ENCODE peak calls at places on chromosome 22, in six cellular contexts. One of them, this sample, is unnamed.

GRCh38 chr22:38569972-38570840 is at the start of gene DMC1:
- DNase-seq in substantia nigra: peak
- DNase-seq in left lung: peak
- DNase-seq in lower leg skin: peak
- DNase-seq in AG20443: peak
- DNase-seq in body of pancreas: peak
- DNase-seq in this sample: peak

GRCh38 chr22:35111244-35111643 is 45.3 kb downstream of the ISX start:
- DNase-seq in substantia nigra: no peak
- DNase-seq in left lung: no peak
- DNase-seq in lower leg skin: no peak
- DNase-seq in AG20443: no peak
- DNase-seq in body of pancreas: no peak
- DNase-seq in this sample: no peak

GRCh38 chr22:17922925-17923898 is 101.1 kb downstream of the MICAL3 start:
- DNase-seq in substantia nigra: no peak
- DNase-seq in left lung: no peak
- DNase-seq in lower leg skin: no peak
- DNase-seq in AG20443: peak
- DNase-seq in body of pancreas: peak
- DNase-seq in this sample: no peak

GRCh38 chr22:27677895-27678458 is 123.6 kb downstream of the MN1 start:
- DNase-seq in substantia nigra: no peak
- DNase-seq in left lung: no peak
- DNase-seq in lower leg skin: no peak
- DNase-seq in AG20443: no peak
- DNase-seq in body of pancreas: no peak
- DNase-seq in this sample: no peak

GRCh38 chr22:28594076-28594783 is 85.4 kb downstream of the TTC28 start:
- DNase-seq in substantia nigra: no peak
- DNase-seq in left lung: no peak
- DNase-seq in lower leg skin: no peak
- DNase-seq in AG20443: no peak
- DNase-seq in body of pancreas: no peak
- DNase-seq in this sample: no peak

GRCh38 chr22:42461511-42461910 is 29.3 kb upstream of the NFAM1 start:
- DNase-seq in substantia nigra: no peak
- DNase-seq in left lung: no peak
- DNase-seq in lower leg skin: no peak
- DNase-seq in AG20443: no peak
- DNase-seq in body of pancreas: no peak
- DNase-seq in this sample: no peak

GRCh38 chr22:30947821-30948454 is 20.6 kb downstream of the MORC2 start:
- DNase-seq in substantia nigra: no peak
- DNase-seq in left lung: no peak
- DNase-seq in lower leg skin: no peak
- DNase-seq in AG20443: peak
- DNase-seq in body of pancreas: no peak
- DNase-seq in this sample: no peak

GRCh38 chr22:33328789-33329296 is 270.7 kb upstream of the SYN3 start:
- DNase-seq in substantia nigra: no peak
- DNase-seq in left lung: no peak
- DNase-seq in lower leg skin: no peak
- DNase-seq in AG20443: peak
- DNase-seq in body of pancreas: no peak
- DNase-seq in this sample: no peak

GRCh38 chr22:50316114-50317065 is 8.9 kb upstream of the PLXNB2 start:
- DNase-seq in substantia nigra: no peak
- DNase-seq in left lung: no peak
- DNase-seq in lower leg skin: no peak
- DNase-seq in AG20443: no peak
- DNase-seq in body of pancreas: no peak
- DNase-seq in this sample: no peak

GRCh38 chr22:17232406-17232805 is 13.2 kb upstream of the ADA2 start:
- DNase-seq in substantia nigra: no peak
- DNase-seq in left lung: no peak
- DNase-seq in lower leg skin: no peak
- DNase-seq in AG20443: no peak
- DNase-seq in body of pancreas: no peak
- DNase-seq in this sample: no peak

GRCh38 chr22:24553597-24554315 is 1.2 kb downstream of the GUCD1 start:
- DNase-seq in substantia nigra: no peak
- DNase-seq in left lung: no peak
- DNase-seq in lower leg skin: peak
- DNase-seq in AG20443: no peak
- DNase-seq in body of pancreas: peak
- DNase-seq in this sample: no peak

GRCh38 chr22:24037851-24038765 is 27.0 kb downstream of the CABIN1 start:
- DNase-seq in substantia nigra: no peak
- DNase-seq in left lung: no peak
- DNase-seq in lower leg skin: no peak
- DNase-seq in AG20443: no peak
- DNase-seq in body of pancreas: no peak
- DNase-seq in this sample: no peak

GRCh38 chr22:40414306-40414705 is 43.9 kb downstream of the SGSM3 start:
- DNase-seq in substantia nigra: no peak
- DNase-seq in left lung: no peak
- DNase-seq in lower leg skin: no peak
- DNase-seq in AG20443: no peak
- DNase-seq in body of pancreas: no peak
- DNase-seq in this sample: no peak

GRCh38 chr22:39153220-39153860 is 860 bp upstream of the CBX7 start:
- DNase-seq in substantia nigra: no peak
- DNase-seq in left lung: no peak
- DNase-seq in lower leg skin: no peak
- DNase-seq in AG20443: no peak
- DNase-seq in body of pancreas: no peak
- DNase-seq in this sample: no peak

GRCh38 chr22:50059185-50059880 is 1.2 kb upstream of the TTLL8 start:
- DNase-seq in substantia nigra: no peak
- DNase-seq in left lung: peak
- DNase-seq in lower leg skin: no peak
- DNase-seq in AG20443: peak
- DNase-seq in body of pancreas: no peak
- DNase-seq in this sample: no peak

GRCh38 chr22:46320716-46321386 is 14.7 kb upstream of the TRMU start:
- DNase-seq in substantia nigra: no peak
- DNase-seq in left lung: no peak
- DNase-seq in lower leg skin: no peak
- DNase-seq in AG20443: no peak
- DNase-seq in body of pancreas: no peak
- DNase-seq in this sample: no peak

GRCh38 chr22:29626497-29627195 is 23.2 kb downstream of the NF2 start:
- DNase-seq in substantia nigra: no peak
- DNase-seq in left lung: no peak
- DNase-seq in lower leg skin: no peak
- DNase-seq in AG20443: peak
- DNase-seq in body of pancreas: no peak
- DNase-seq in this sample: no peak

GRCh38 chr22:33807465-33807864 is 112.8 kb downstream of the LARGE1 start:
- DNase-seq in substantia nigra: no peak
- DNase-seq in left lung: no peak
- DNase-seq in lower leg skin: no peak
- DNase-seq in AG20443: no peak
- DNase-seq in body of pancreas: no peak
- DNase-seq in this sample: no peak

GRCh38 chr22:30979932-30980331 is 10.9 kb downstream of the TUG1 start:
- DNase-seq in substantia nigra: no peak
- DNase-seq in left lung: no peak
- DNase-seq in lower leg skin: no peak
- DNase-seq in AG20443: no peak
- DNase-seq in body of pancreas: no peak
- DNase-seq in this sample: no peak

GRCh38 chr22:36505998-36506635 is 723 bp downstream of the FOXRED2 start:
- DNase-seq in substantia nigra: no peak
- DNase-seq in left lung: peak
- DNase-seq in lower leg skin: no peak
- DNase-seq in AG20443: no peak
- DNase-seq in body of pancreas: no peak
- DNase-seq in this sample: no peak

GRCh38 chr22:30985561-30986208 is 16.6 kb downstream of the TUG1 start:
- DNase-seq in substantia nigra: no peak
- DNase-seq in left lung: no peak
- DNase-seq in lower leg skin: no peak
- DNase-seq in AG20443: no peak
- DNase-seq in body of pancreas: no peak
- DNase-seq in this sample: no peak

GRCh38 chr22:24593810-24594568 is 1.1 kb upstream of the LRRC75B start:
- DNase-seq in substantia nigra: no peak
- DNase-seq in left lung: no peak
- DNase-seq in lower leg skin: no peak
- DNase-seq in AG20443: no peak
- DNase-seq in body of pancreas: peak
- DNase-seq in this sample: no peak

GRCh38 chr22:46619240-46619829 is 851 bp upstream of the GRAMD4 start:
- DNase-seq in substantia nigra: no peak
- DNase-seq in left lung: peak
- DNase-seq in lower leg skin: no peak
- DNase-seq in AG20443: no peak
- DNase-seq in body of pancreas: no peak
- DNase-seq in this sample: no peak

GRCh38 chr22:45248832-45249561 is 8.3 kb upstream of the KIAA0930 start:
- DNase-seq in substantia nigra: no peak
- DNase-seq in left lung: no peak
- DNase-seq in lower leg skin: no peak
- DNase-seq in AG20443: no peak
- DNase-seq in body of pancreas: no peak
- DNase-seq in this sample: no peak

GRCh38 chr22:50674606-50675552 is 2.3 kb downstream of the SHANK3 start:
- DNase-seq in substantia nigra: no peak
- DNase-seq in left lung: peak
- DNase-seq in lower leg skin: no peak
- DNase-seq in AG20443: peak
- DNase-seq in body of pancreas: peak
- DNase-seq in this sample: no peak

This sample was measured in C1 segment of cervical spinal cord.